ENCODE peak calls at places on chromosomes 5 and 9, in five cellular contexts. K is ovary, H is AG09319, W is fibroblast of villous mesenchyme, U is sigmoid colon. N is an unnamed sample.

GRCh38 chr5:150302301-150303069 is at the start of gene ARSI:
- DNase-seq in H (no peak), K (peak), W (peak), U (peak), N (peak)

GRCh38 chr9:71472400-71472799 is 295.9 kb downstream of the CEMIP2 start:
- DNase-seq in W (no peak), U (no peak), K (no peak), H (no peak), N (peak)

GRCh38 chr5:5752844-5753243 is 330.4 kb downstream of the ICE1 start:
- DNase-seq in K (no peak), U (no peak), W (no peak), H (no peak), N (no peak)

GRCh38 chr5:146137967-146138403 is 32.6 kb upstream of the PLAC8L1 start:
- DNase-seq in H (no peak), W (peak), U (no peak), K (no peak), N (no peak)

GRCh38 chr5:174045470-174046025 is at the start of gene NSG2:
- DNase-seq in H (peak), K (peak), W (peak), U (no peak), N (peak)

GRCh38 chr9:84869091-84869490 is 199.6 kb downstream of the NTRK2 start:
- DNase-seq in U (no peak), H (no peak), W (no peak), K (no peak), N (no peak)

GRCh38 chr5:86526811-86527348 is 90.9 kb upstream of the COX7C start:
- DNase-seq in U (no peak), H (no peak), K (no peak), W (no peak), N (no peak)

GRCh38 chr5:169956756-169957155 is 23.5 kb downstream of the INSYN2B start:
- DNase-seq in U (no peak), K (no peak), W (no peak), H (no peak), N (no peak)

GRCh38 chr5:6868170-6868569 is 154.9 kb downstream of the TENT4A start:
- DNase-seq in H (no peak), U (peak), K (no peak), W (no peak), N (no peak)

GRCh38 chr9:83569326-83569725 is 31.1 kb upstream of the FRMD3 start:
- DNase-seq in U (no peak), W (no peak), K (no peak), H (no peak), N (no peak)

GRCh38 chr9:135914921-135915320 is 7.6 kb upstream of the CAMSAP1 start:
- DNase-seq in W (peak), U (no peak), H (no peak), K (no peak), N (no peak)

GRCh38 chr9:17958363-17958762 is 379.5 kb downstream of the SH3GL2 start:
- DNase-seq in K (no peak), H (no peak), W (peak), U (no peak), N (no peak)

GRCh38 chr9:117286245-117286644 is 128.6 kb downstream of the ASTN2 start:
- DNase-seq in K (no peak), W (no peak), H (no peak), U (no peak), N (no peak)

GRCh38 chr5:59798862-59799667 is 94.5 kb downstream of the PDE4D start:
- DNase-seq in W (peak), H (no peak), U (no peak), K (no peak), N (no peak)

GRCh38 chr9:7879551-7880245 is 80.1 kb upstream of the DMAC1 start:
- DNase-seq in W (no peak), H (no peak), K (no peak), U (no peak), N (peak)

GRCh38 chr5:85388752-85389151 is 1004.1 kb upstream of the EDIL3 start:
- DNase-seq in H (no peak), W (no peak), K (no peak), U (no peak), N (no peak)

GRCh38 chr5:92944903-92945629 is 636.0 kb downstream of the NR2F1-AS1 start:
- DNase-seq in U (no peak), W (peak), H (peak), K (peak), N (no peak)

GRCh38 chr5:38680094-38680765 is 123.8 kb upstream of the LIFR start:
- DNase-seq in K (no peak), U (no peak), H (no peak), W (no peak), N (no peak)

GRCh38 chr9:38027714-38028113 is 41.3 kb downstream of the SHB start:
- DNase-seq in U (no peak), W (no peak), K (no peak), H (no peak), N (no peak)

GRCh38 chr5:54217826-54218503 is 92.4 kb downstream of the ARL15 start:
- DNase-seq in W (peak), U (no peak), H (peak), K (no peak), N (peak)

GRCh38 chr5:9782806-9783560 is 152.8 kb upstream of the TAS2R1 start:
- DNase-seq in K (no peak), H (peak), U (no peak), W (peak), N (no peak)

GRCh38 chr5:137887831-137888230 is 1.4 kb upstream of the PKD2L2 start:
- DNase-seq in K (no peak), W (no peak), H (no peak), U (no peak), N (no peak)

GRCh38 chr9:110532908-110533665 is 46.5 kb downstream of the SVEP1 start:
- DNase-seq in H (no peak), K (no peak), W (no peak), U (no peak), N (no peak)

GRCh38 chr5:24819841-24820240 is 175.1 kb upstream of the CDH10 start:
- DNase-seq in W (no peak), U (no peak), H (no peak), K (no peak), N (no peak)

GRCh38 chr5:90873033-90873517 is 314.5 kb downstream of the ADGRV1 start:
- DNase-seq in W (peak), U (no peak), H (no peak), K (peak), N (no peak)

GRCh38 chr5:38719403-38719802 is 126.4 kb upstream of the OSMR start:
- DNase-seq in U (no peak), H (no peak), K (no peak), W (no peak), N (no peak)

GRCh38 chr5:101045689-101046088 is 142.6 kb upstream of the ST8SIA4 start:
- DNase-seq in W (peak), U (no peak), H (no peak), K (no peak), N (no peak)

GRCh38 chr9:124037790-124038189 is 26.2 kb downstream of the LHX2 start:
- DNase-seq in U (peak), H (no peak), W (no peak), K (no peak), N (peak)

GRCh38 chr9:84294551-84294950 is 46.0 kb downstream of the SLC28A3 start:
- DNase-seq in W (no peak), K (no peak), H (no peak), U (no peak), N (peak)

GRCh38 chr5:124162782-124163532 is 583.5 kb downstream of the ZNF608 start:
- DNase-seq in H (no peak), K (no peak), U (no peak), W (no peak), N (no peak)

GRCh38 chr5:150279618-150280017 is 10.0 kb downstream of the CAMK2A start:
- DNase-seq in K (no peak), W (no peak), H (no peak), U (no peak), N (peak)

GRCh38 chr5:172906888-172907287 is 52.3 kb upstream of the RPL26L1 start:
- DNase-seq in U (peak), W (no peak), H (no peak), K (no peak), N (peak)
- TF ChIP-seq CTCF in U (no peak), W (no peak), H (no peak), K (no peak), N (no peak)

GRCh38 chr9:129809346-129809745 is 6.4 kb downstream of the TOR1B start:
- DNase-seq in U (no peak), H (no peak), K (no peak), W (no peak), N (no peak)

GRCh38 chr9:129811967-129812363 is 9.0 kb downstream of the TOR1B start:
- DNase-seq in H (no peak), U (no peak), W (no peak), K (no peak), N (no peak)

GRCh38 chr9:129810116-129810515 is 7.1 kb downstream of the TOR1B start:
- DNase-seq in K (no peak), W (no peak), H (no peak), U (no peak), N (no peak)

GRCh38 chr9:129812385-129812784 is 9.4 kb downstream of the TOR1B start:
- DNase-seq in K (no peak), W (no peak), U (no peak), H (no peak), N (no peak)

GRCh38 chr9:129810788-129811187 is 7.8 kb downstream of the TOR1B start:
- DNase-seq in H (no peak), W (no peak), U (no peak), K (no peak), N (no peak)
- TF ChIP-seq CTCF in H (no peak), W (no peak), U (no peak), K (no peak), N (no peak)

GRCh38 chr5:79108792-79109191 is 2.8 kb upstream of the BHMT start:
- DNase-seq in W (no peak), H (no peak), K (no peak), U (no peak), N (no peak)

GRCh38 chr5:79111960-79112702 is 522 bp downstream of the BHMT start:
- DNase-seq in W (no peak), U (no peak), K (no peak), H (no peak), N (peak)

GRCh38 chr5:79107020-79107796 is 4.4 kb upstream of the BHMT start:
- DNase-seq in U (no peak), K (no peak), H (no peak), W (peak), N (no peak)

GRCh38 chr5:79111387-79111959 is at the start of gene BHMT:
- DNase-seq in H (no peak), W (no peak), U (no peak), K (no peak), N (peak)

GRCh38 chr5:79109527-79110492 is 1.8 kb upstream of the BHMT start:
- DNase-seq in H (no peak), W (no peak), U (no peak), K (no peak), N (peak)
- TF ChIP-seq CTCF in H (peak), W (peak), U (no peak), K (no peak), N (peak)

GRCh38 chr5:67335391-67335790 is 138.8 kb upstream of the CD180 start:
- DNase-seq in K (no peak), H (no peak), U (no peak), W (peak), N (no peak)

GRCh38 chr5:67337751-67338150 is 141.2 kb upstream of the CD180 start:
- DNase-seq in K (no peak), U (no peak), H (no peak), W (no peak), N (no peak)

GRCh38 chr5:67341478-67341877 is 144.9 kb upstream of the CD180 start:
- DNase-seq in U (no peak), K (no peak), H (no peak), W (no peak), N (no peak)

GRCh38 chr5:67338416-67338815 is 141.8 kb upstream of the CD180 start:
- DNase-seq in H (no peak), U (no peak), W (peak), K (no peak), N (no peak)

GRCh38 chr5:67339219-67339767 is 142.7 kb upstream of the CD180 start:
- DNase-seq in H (no peak), W (no peak), U (no peak), K (no peak), N (no peak)
- TF ChIP-seq CTCF in H (no peak), W (no peak), U (no peak), K (no peak), N (no peak)

DNA sequence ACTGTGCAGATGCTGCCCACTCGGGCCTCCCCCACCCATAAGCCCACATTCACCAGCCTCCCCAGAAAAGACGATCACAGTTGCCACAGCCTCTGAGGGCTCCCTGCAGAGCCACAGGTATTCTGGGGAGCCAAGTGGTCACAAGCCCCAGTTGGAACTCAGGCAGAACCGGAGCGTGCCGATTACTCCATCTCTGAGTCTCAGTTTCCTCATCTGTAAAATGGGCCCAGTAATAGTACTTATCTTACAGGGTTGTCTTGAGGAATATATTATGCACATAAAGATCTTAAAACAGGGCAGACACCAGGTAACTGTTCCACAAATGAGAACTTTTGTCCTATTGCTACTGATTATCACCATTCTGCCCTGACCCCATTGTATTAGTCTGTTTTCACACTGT is 57.7 kb upstream of the FUBP3 start:
- DNase-seq in W (no peak), K (no peak), H (no peak), U (no peak), N (no peak)
- TF ChIP-seq CTCF in W (no peak), K (no peak), H (no peak), U (no peak), N (no peak)

GRCh38 chr9:15885464-15885863 is 332.6 kb downstream of the CCDC171 start:
- DNase-seq in W (no peak), K (no peak), U (no peak), H (no peak), N (no peak)
- TF ChIP-seq CTCF in W (no peak), K (no peak), U (no peak), H (no peak), N (no peak)

GRCh38 chr9:98881356-98881755 is 62.4 kb upstream of the COL15A1 start:
- DNase-seq in K (no peak), W (no peak), U (no peak), H (no peak), N (no peak)

GRCh38 chr9:98880311-98881015 is 63.2 kb upstream of the COL15A1 start:
- DNase-seq in U (no peak), K (peak), W (no peak), H (no peak), N (no peak)

GRCh38 chr9:98882569-98882923 is 61.2 kb upstream of the COL15A1 start:
- DNase-seq in H (no peak), U (no peak), W (no peak), K (no peak), N (no peak)

GRCh38 chr9:98879958-98880300 is 63.8 kb upstream of the COL15A1 start:
- DNase-seq in W (no peak), U (no peak), K (peak), H (no peak), N (no peak)

GRCh38 chr9:98881836-98882568 is 61.7 kb upstream of the COL15A1 start:
- DNase-seq in U (no peak), K (no peak), H (no peak), W (no peak), N (no peak)
- TF ChIP-seq CTCF in U (no peak), K (no peak), H (no peak), W (no peak), N (peak)

DNA sequence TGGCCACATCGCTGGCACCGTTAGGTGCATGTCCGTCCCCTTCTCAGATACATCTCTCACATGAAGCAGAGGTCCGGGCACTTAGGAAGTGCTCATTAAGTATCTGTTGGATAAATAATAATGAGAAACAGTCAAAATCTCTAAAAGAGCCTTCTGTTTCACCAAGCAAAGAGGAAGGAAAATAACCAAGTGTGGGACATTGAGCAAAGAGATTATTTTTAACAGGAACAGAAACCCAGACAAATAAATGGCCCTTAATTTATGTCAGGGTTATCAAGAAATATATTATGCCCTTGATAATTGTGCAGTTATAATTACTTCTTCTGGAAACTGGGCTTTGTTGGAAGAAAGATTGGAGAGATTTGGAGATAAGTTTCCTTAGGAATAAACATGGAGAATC is 85.9 kb upstream of the ADRB2 start:
- DNase-seq in U (no peak), K (no peak), H (no peak), W (no peak), N (no peak)
- TF ChIP-seq CTCF in U (no peak), K (no peak), H (no peak), W (no peak), N (no peak)

DNA sequence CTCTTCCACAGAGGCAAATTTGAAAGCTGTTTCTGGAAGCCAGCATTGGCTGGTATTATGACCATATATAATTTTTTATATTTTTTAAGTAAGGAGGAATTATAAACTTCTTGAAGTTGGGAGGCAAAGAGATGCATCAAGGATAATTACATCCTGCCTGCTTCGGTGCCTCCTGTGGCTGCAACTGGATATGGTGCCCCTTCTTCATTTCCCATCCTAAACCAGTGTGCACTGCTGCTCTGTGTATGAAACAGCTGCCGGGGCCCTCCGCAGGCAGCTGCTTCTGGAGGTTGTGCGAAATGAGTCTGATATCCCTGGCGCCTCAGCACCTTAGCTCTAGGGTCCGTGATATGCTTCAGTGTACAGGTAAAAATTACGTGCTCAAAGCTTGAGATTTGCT is 304.2 kb downstream of the ENC1 start:
- DNase-seq in U (no peak), W (no peak), K (no peak), H (no peak), N (peak)
- TF ChIP-seq CTCF in U (no peak), W (peak), K (no peak), H (no peak), N (peak)

DNA sequence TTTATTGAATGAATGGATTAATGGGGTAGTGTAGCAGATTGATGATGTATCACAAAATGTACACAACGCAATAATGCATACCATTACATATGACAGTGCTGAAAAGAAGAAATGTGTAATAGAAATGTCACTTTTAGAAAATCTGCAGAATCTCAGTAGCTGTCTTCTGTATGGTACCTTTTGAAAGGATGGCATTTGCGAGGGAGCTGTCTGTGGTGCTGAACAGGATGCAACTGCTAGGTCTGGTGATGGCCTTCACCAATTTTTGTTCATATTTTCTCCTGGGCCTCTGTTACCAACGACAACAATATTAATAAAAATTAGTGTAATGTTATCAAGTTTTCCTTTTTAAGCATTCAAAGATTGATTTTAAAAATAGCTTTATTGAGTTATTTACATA is 36.2 kb upstream of the OTULIN start:
- DNase-seq in U (no peak), H (peak), W (peak), K (peak), N (peak)
- TF ChIP-seq CTCF in U (no peak), H (no peak), W (no peak), K (no peak), N (no peak)

N was measured in endodermal cell.